ENCODE peak calls at places on chromosome 7, in eight cellular contexts. One of them, this sample, is unnamed.

GRCh38 chr7:39735903-39736302 is 112.5 kb downstream of the RALA start:
- DNase-seq in A549: no peak
- DNase-seq in stomach: no peak
- DNase-seq in esophagus muscularis mucosa: no peak
- DNase-seq in breast epithelium: no peak
- DNase-seq in gastrocnemius medialis: no peak
- DNase-seq in uterus: no peak
- DNase-seq in Peyer's patch: no peak
- DNase-seq in this sample: no peak

GRCh38 chr7:34673066-34673465 is 15.0 kb downstream of the NPSR1 start:
- DNase-seq in A549: no peak
- DNase-seq in stomach: no peak
- DNase-seq in esophagus muscularis mucosa: no peak
- DNase-seq in breast epithelium: no peak
- DNase-seq in gastrocnemius medialis: no peak
- DNase-seq in uterus: no peak
- DNase-seq in Peyer's patch: no peak
- DNase-seq in this sample: no peak

GRCh38 chr7:24283900-24284698 is at the start of gene NPY:
- DNase-seq in A549: no peak
- DNase-seq in stomach: no peak
- DNase-seq in esophagus muscularis mucosa: no peak
- DNase-seq in breast epithelium: no peak
- DNase-seq in gastrocnemius medialis: no peak
- DNase-seq in uterus: no peak
- DNase-seq in Peyer's patch: no peak
- DNase-seq in this sample: peak

GRCh38 chr7:84218681-84219080 is 24.1 kb upstream of the SEMA3A start:
- DNase-seq in A549: peak
- DNase-seq in stomach: no peak
- DNase-seq in esophagus muscularis mucosa: no peak
- DNase-seq in breast epithelium: no peak
- DNase-seq in gastrocnemius medialis: no peak
- DNase-seq in uterus: no peak
- DNase-seq in Peyer's patch: no peak
- DNase-seq in this sample: no peak

GRCh38 chr7:82810558-82811259 is 352.0 kb downstream of the PCLO start:
- DNase-seq in A549: peak
- DNase-seq in stomach: no peak
- DNase-seq in esophagus muscularis mucosa: no peak
- DNase-seq in breast epithelium: no peak
- DNase-seq in gastrocnemius medialis: no peak
- DNase-seq in uterus: no peak
- DNase-seq in Peyer's patch: no peak
- DNase-seq in this sample: no peak

GRCh38 chr7:23542752-23543151 is 11.0 kb upstream of the TRA2A start:
- DNase-seq in A549: no peak
- DNase-seq in stomach: no peak
- DNase-seq in esophagus muscularis mucosa: no peak
- DNase-seq in breast epithelium: no peak
- DNase-seq in gastrocnemius medialis: no peak
- DNase-seq in uterus: no peak
- DNase-seq in Peyer's patch: no peak
- DNase-seq in this sample: no peak

GRCh38 chr7:35605760-35606159 is 89.2 kb downstream of the HERPUD2 start:
- DNase-seq in A549: peak
- DNase-seq in stomach: no peak
- DNase-seq in esophagus muscularis mucosa: no peak
- DNase-seq in breast epithelium: no peak
- DNase-seq in gastrocnemius medialis: no peak
- DNase-seq in uterus: no peak
- DNase-seq in Peyer's patch: no peak
- DNase-seq in this sample: no peak

GRCh38 chr7:36863901-36864701 is 139.8 kb upstream of the AOAH start:
- DNase-seq in A549: no peak
- DNase-seq in stomach: no peak
- DNase-seq in esophagus muscularis mucosa: no peak
- DNase-seq in breast epithelium: no peak
- DNase-seq in gastrocnemius medialis: no peak
- DNase-seq in uterus: no peak
- DNase-seq in Peyer's patch: no peak
- DNase-seq in this sample: peak

DNA sequence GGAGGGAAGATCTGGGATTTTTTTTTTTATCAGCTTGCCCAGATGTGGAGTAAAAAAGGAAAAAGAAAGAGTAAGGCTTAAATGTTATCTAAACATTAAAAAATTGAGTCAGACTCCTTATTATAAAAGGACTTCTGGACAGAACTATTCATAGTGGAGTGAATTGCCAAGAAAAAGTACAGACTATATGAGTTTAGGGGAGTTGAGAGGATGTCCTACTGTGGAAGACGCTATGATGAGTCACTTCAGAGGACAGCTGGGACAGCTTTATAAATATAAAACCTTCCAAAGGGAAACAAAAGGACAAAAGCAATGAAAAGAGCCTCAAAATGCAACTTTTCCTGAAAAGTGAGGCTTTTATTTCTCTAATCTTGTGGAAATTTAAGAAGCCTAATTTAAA is 73.0 kb downstream of the TFPI2 start:
- DNase-seq in A549: no peak
- DNase-seq in stomach: no peak
- DNase-seq in esophagus muscularis mucosa: no peak
- DNase-seq in breast epithelium: no peak
- DNase-seq in gastrocnemius medialis: no peak
- DNase-seq in uterus: no peak
- DNase-seq in Peyer's patch: no peak
- DNase-seq in this sample: no peak
- H3K27ac ChIP-seq in A549: no peak
- H3K27ac ChIP-seq in stomach: no peak
- H3K27ac ChIP-seq in esophagus muscularis mucosa: no peak
- H3K27ac ChIP-seq in breast epithelium: no peak
- H3K27ac ChIP-seq in gastrocnemius medialis: no peak
- H3K27ac ChIP-seq in uterus: no peak
- H3K27ac ChIP-seq in Peyer's patch: no peak
- H3K27ac ChIP-seq in this sample: no peak

DNA sequence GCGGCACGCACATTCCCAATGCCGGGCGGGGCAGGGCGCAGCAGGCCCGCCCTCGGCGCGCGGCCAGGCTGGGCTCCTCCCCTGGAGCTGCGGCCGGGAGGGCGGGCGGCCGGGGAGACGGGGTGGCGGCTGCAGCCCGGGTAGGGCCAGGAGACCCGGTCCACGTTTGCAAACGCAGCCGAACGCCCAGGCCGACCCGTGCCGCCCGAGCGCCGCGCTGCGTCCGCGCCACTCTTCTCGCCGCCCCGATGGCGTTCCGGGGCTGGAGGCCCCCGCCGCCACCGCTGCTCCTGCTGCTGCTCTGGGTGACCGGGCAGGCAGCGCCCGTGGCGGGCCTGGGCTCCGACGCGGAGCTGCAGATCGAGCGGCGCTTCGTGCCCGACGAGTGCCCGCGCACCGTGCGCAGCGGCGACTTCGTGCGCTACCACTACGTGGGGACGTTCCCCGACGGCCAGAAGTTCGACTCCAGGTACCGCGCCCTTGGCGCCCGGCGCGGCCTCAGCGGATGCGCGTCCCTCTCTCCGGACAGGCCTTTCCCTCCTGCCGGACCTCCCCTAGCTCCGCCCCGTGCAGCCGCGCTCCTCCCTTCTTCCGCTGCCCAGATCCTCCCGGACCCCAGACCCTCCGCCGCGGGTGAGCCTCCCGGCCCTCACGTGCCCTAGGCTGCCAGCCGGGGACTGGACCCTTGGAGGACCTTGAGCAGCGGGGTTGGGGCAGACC is at the start of gene FKBP9:
- DNase-seq in A549: peak
- DNase-seq in stomach: peak
- DNase-seq in esophagus muscularis mucosa: peak
- DNase-seq in breast epithelium: peak
- DNase-seq in gastrocnemius medialis: peak
- DNase-seq in uterus: peak
- DNase-seq in Peyer's patch: peak
- DNase-seq in this sample: peak
- TF ChIP-seq POLR2A in A549: peak
- TF ChIP-seq POLR2A in stomach: no peak
- TF ChIP-seq POLR2A in esophagus muscularis mucosa: peak
- TF ChIP-seq POLR2A in breast epithelium: no peak
- TF ChIP-seq POLR2A in gastrocnemius medialis: peak
- TF ChIP-seq POLR2A in uterus: peak
- TF ChIP-seq POLR2A in Peyer's patch: peak
- TF ChIP-seq POLR2A in this sample: no peak

GRCh38 chr7:97771576-97771975 is 39.7 kb downstream of the TAC1 start:
- DNase-seq in A549: no peak
- DNase-seq in stomach: no peak
- DNase-seq in esophagus muscularis mucosa: no peak
- DNase-seq in breast epithelium: no peak
- DNase-seq in gastrocnemius medialis: no peak
- DNase-seq in uterus: no peak
- DNase-seq in Peyer's patch: no peak
- DNase-seq in this sample: no peak

GRCh38 chr7:97770845-97771244 is 39.0 kb downstream of the TAC1 start:
- DNase-seq in A549: peak
- DNase-seq in stomach: no peak
- DNase-seq in esophagus muscularis mucosa: no peak
- DNase-seq in breast epithelium: no peak
- DNase-seq in gastrocnemius medialis: no peak
- DNase-seq in uterus: no peak
- DNase-seq in Peyer's patch: no peak
- DNase-seq in this sample: no peak

DNA sequence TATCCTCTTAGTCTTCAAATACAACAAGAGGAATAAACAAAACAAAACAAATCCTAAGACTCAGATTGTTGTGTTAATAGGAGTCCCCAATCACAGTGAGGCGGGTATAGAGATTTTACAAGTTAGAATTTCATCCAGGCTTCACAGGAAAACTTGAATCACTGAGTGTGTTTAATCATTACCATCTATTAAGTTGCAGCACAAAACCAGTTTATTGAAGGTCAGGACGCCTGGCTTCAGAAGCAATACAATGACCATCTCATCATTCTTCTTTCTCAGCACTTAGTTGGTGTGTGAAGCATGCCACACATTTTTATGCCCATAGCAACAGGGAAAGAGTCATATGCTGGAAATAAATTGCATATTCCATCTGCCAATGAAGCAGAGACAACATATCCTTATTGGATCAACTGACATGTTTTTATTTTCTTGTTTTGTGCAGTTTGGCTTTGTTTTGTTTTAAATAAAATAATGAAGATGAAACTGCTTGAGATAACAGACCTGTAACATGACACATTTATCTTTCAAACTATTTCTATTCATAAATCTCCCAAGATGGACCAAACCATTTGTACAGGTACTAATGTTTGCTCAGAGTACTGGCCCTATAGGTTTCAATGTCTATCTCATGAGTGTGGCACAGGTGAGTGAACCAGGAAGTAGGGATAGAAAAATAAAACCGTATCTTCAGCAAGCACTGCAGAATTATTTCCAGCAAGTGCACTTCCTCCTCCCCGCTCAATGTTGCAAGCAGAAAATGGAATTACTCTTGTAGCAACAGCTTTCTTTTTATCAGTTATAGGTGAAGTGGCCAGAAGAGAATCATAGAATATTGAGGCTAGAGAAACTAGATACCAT is 40.4 kb downstream of the TAC1 start:
- DNase-seq in A549: peak
- DNase-seq in stomach: no peak
- DNase-seq in esophagus muscularis mucosa: no peak
- DNase-seq in breast epithelium: no peak
- DNase-seq in gastrocnemius medialis: no peak
- DNase-seq in uterus: no peak
- DNase-seq in Peyer's patch: no peak
- DNase-seq in this sample: no peak
- H3K27ac ChIP-seq in A549: no peak
- H3K27ac ChIP-seq in stomach: peak
- H3K27ac ChIP-seq in esophagus muscularis mucosa: no peak
- H3K27ac ChIP-seq in breast epithelium: no peak
- H3K27ac ChIP-seq in gastrocnemius medialis: no peak
- H3K27ac ChIP-seq in uterus: no peak
- H3K27ac ChIP-seq in Peyer's patch: peak
- H3K27ac ChIP-seq in this sample: no peak

DNA sequence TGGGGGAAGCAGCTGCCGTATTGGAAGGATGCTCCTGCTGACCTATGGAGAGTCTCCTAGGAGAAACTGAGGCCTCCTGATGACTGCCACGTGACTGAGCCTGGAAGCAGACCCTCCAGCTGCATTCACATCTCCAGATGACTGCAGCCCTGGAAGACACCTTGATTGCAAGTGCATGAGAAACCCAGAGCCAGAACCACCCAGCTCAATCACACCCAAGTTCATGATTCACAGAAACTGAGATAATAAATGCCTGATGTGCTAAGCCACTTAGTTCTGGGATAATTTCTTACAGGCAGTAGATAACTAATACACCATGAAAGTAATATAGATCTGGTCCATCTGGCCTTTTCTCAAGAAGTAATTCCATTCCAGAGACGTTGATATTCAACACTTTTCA is 208.0 kb upstream of the INHBA start:
- DNase-seq in A549: no peak
- DNase-seq in stomach: no peak
- DNase-seq in esophagus muscularis mucosa: no peak
- DNase-seq in breast epithelium: no peak
- DNase-seq in gastrocnemius medialis: no peak
- DNase-seq in uterus: no peak
- DNase-seq in Peyer's patch: no peak
- DNase-seq in this sample: no peak
- TF ChIP-seq POLR2A in A549: no peak
- TF ChIP-seq POLR2A in stomach: no peak
- TF ChIP-seq POLR2A in esophagus muscularis mucosa: no peak
- TF ChIP-seq POLR2A in breast epithelium: no peak
- TF ChIP-seq POLR2A in gastrocnemius medialis: no peak
- TF ChIP-seq POLR2A in uterus: no peak
- TF ChIP-seq POLR2A in Peyer's patch: no peak
- TF ChIP-seq POLR2A in this sample: no peak

DNA sequence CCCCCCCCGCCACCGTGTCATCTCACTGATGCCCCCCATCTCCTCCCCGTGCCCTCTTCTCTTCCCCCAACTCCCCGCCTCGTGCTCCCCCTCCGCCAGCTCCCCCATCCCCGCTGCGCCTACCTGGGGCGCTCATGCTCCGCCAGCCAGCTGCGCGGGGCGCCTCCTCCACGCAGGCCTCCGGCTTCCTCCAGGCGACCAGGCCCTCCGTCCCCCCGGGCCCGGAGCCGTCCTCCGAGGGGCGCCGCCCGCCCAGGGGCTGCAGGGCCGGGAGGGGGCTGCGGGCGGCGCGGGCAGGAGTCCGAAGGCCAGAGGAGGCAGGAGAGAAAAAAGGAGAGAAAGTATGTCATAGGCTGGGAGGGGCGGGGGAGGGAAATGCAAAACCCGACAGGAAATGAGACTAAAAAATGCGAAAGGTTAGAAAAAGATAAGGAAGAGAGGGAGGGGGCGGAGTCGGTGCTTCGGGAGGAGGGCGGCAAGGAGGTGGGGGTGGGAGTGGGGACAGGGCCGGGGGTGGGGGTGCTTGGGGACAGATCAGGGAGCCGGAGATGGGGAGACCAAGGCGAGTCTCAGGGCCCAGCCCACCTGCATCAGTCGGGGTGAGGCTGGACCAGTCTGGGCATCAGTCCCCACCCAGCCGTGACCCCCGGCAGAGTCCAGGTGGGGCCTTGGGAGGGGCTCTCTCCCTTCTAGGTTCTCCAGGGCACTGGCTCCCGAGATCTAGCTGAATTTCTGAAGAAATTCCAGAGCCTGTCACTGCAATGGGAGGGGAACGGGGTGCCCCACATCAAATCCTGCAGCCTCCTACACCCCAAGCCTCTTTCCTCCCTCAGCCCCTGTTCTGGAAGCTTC is at the start of gene CARD11:
- DNase-seq in A549: no peak
- DNase-seq in stomach: no peak
- DNase-seq in esophagus muscularis mucosa: no peak
- DNase-seq in breast epithelium: peak
- DNase-seq in gastrocnemius medialis: no peak
- DNase-seq in uterus: no peak
- DNase-seq in Peyer's patch: no peak
- DNase-seq in this sample: peak
- H3K27ac ChIP-seq in A549: peak
- H3K27ac ChIP-seq in stomach: peak
- H3K27ac ChIP-seq in esophagus muscularis mucosa: no peak
- H3K27ac ChIP-seq in breast epithelium: peak
- H3K27ac ChIP-seq in gastrocnemius medialis: no peak
- H3K27ac ChIP-seq in uterus: no peak
- H3K27ac ChIP-seq in Peyer's patch: peak
- H3K27ac ChIP-seq in this sample: no peak